ENCODE peak calls at places on chromosome 4, in four cellular contexts. O is SW480, J is adipocyte, M is NCI-H1417 treated with DMSO at 0.1 percent for 48 hours. H is an unnamed sample.

GRCh38 chr4:39526810-39527295 is 386 bp downstream of the UGDH start:
- DNase-seq in O (peak), J (no peak), M (no peak), H (no peak)

GRCh38 chr4:3700223-3700622 is 66.0 kb upstream of the ADRA2C start:
- DNase-seq in J (no peak), O (no peak), M (no peak), H (no peak)

GRCh38 chr4:75895744-75896314 is 6.4 kb downstream of the PPEF2 start:
- DNase-seq in J (peak), O (peak), M (no peak), H (no peak)

GRCh38 chr4:38574559-38575333 is 89.3 kb upstream of the KLF3 start:
- DNase-seq in M (no peak), O (peak), J (no peak), H (no peak)

GRCh38 chr4:61294001-61294400 is 93.9 kb downstream of the ADGRL3 start:
- DNase-seq in M (peak), O (no peak), J (no peak), H (no peak)

GRCh38 chr4:153651961-153652784 is 31.9 kb upstream of the TLR2 start:
- DNase-seq in J (peak), M (no peak), O (no peak), H (no peak)

GRCh38 chr4:157804986-157805385 is 367.8 kb downstream of the GASK1B start:
- DNase-seq in M (no peak), J (peak), O (no peak), H (no peak)

GRCh38 chr4:116001291-116001690 is 887.9 kb upstream of the NDST4 start:
- DNase-seq in M (no peak), J (no peak), O (no peak), H (no peak)

GRCh38 chr4:183576701-183577100 is 71.8 kb downstream of the ING2 start:
- DNase-seq in O (no peak), J (peak), M (no peak), H (no peak)

H was measured in prostate gland.